ENCODE peak calls at places on chromosomes 5 and 9, in ten cellular contexts. N, I, V, S, C, M, L, O, U and A are unnamed samples.

GRCh38 chr5:60402161-60402785 is 297.7 kb downstream of the DEPDC1B start:
- DNase-seq in N (no peak), I (no peak), V (no peak), S (no peak), C (no peak), M (no peak), L (no peak), O (no peak), U (no peak), A (no peak)

GRCh38 chr5:138974227-138975063 is 99.3 kb upstream of the LRRTM2 start:
- DNase-seq in N (peak), I (no peak), V (peak), S (peak), C (peak), M (no peak), L (no peak), O (peak), U (peak), A (no peak)

GRCh38 chr9:75390951-75391350 is 302.6 kb downstream of the OSTF1 start:
- DNase-seq in N (no peak), I (no peak), V (no peak), S (no peak), C (no peak), M (no peak), L (no peak), O (no peak), U (no peak), A (no peak)

GRCh38 chr5:90909091-90909503 is 350.5 kb downstream of the ADGRV1 start:
- DNase-seq in N (no peak), I (no peak), V (no peak), S (no peak), C (no peak), M (no peak), L (no peak), O (peak), U (peak), A (no peak)

GRCh38 chr5:141713616-141714309 is 31.7 kb upstream of the ARAP3 start:
- DNase-seq in N (no peak), I (no peak), V (no peak), S (no peak), C (peak), M (no peak), L (peak), O (no peak), U (no peak), A (no peak)

GRCh38 chr9:115548826-115549225 is 430.9 kb upstream of the TNC start:
- DNase-seq in N (no peak), I (no peak), V (no peak), S (no peak), C (no peak), M (no peak), L (no peak), O (peak), U (no peak), A (no peak)

GRCh38 chr9:106783121-106783520 is 79.8 kb upstream of the ZNF462 start:
- DNase-seq in N (no peak), I (no peak), V (no peak), S (no peak), C (no peak), M (no peak), L (no peak), O (no peak), U (no peak), A (no peak)

GRCh38 chr9:74742792-74743389 is 144.8 kb downstream of the TRPM6 start:
- DNase-seq in N (no peak), I (no peak), V (peak), S (no peak), C (no peak), M (peak), L (peak), O (peak), U (peak), A (peak)

GRCh38 chr5:61450880-61451279 is 118.8 kb downstream of the ZSWIM6 start:
- DNase-seq in N (no peak), I (no peak), V (no peak), S (no peak), C (peak), M (no peak), L (peak), O (peak), U (peak), A (no peak)

GRCh38 chr9:116115731-116116353 is 37.7 kb upstream of the PAPPA start:
- DNase-seq in N (no peak), I (no peak), V (no peak), S (no peak), C (no peak), M (no peak), L (no peak), O (peak), U (peak), A (no peak)

GRCh38 chr5:146962801-146963355 is 84.3 kb upstream of the PPP2R2B start:
- DNase-seq in N (no peak), I (no peak), V (no peak), S (no peak), C (peak), M (no peak), L (peak), O (peak), U (no peak), A (no peak)

GRCh38 chr9:130860458-130861316 is 25.6 kb downstream of the ABL1 start:
- DNase-seq in N (peak), I (peak), V (peak), S (peak), C (peak), M (no peak), L (peak), O (peak), U (peak), A (no peak)

GRCh38 chr9:128912270-128912853 is 8.4 kb upstream of the PHYHD1 start:
- DNase-seq in N (no peak), I (peak), V (no peak), S (no peak), C (peak), M (peak), L (peak), O (peak), U (peak), A (no peak)

GRCh38 chr5:132777209-132778069 is at the start of gene SEPTIN8:
- DNase-seq in N (peak), I (peak), V (peak), S (peak), C (no peak), M (peak), L (peak), O (peak), U (no peak), A (peak)

GRCh38 chr5:108361771-108362170 is 20.1 kb downstream of the FBXL17 start:
- DNase-seq in N (no peak), I (no peak), V (no peak), S (no peak), C (no peak), M (no peak), L (no peak), O (no peak), U (no peak), A (no peak)

GRCh38 chr5:108634251-108634950 is 113.3 kb upstream of the FER start:
- DNase-seq in N (no peak), I (no peak), V (no peak), S (no peak), C (no peak), M (no peak), L (no peak), O (peak), U (no peak), A (no peak)

GRCh38 chr5:126656397-126657007 is 55.8 kb downstream of the PHAX start:
- DNase-seq in N (no peak), I (no peak), V (no peak), S (no peak), C (no peak), M (no peak), L (peak), O (peak), U (no peak), A (peak)

GRCh38 chr5:143073761-143074160 is 303.6 kb downstream of the ARHGAP26 start:
- DNase-seq in N (no peak), I (no peak), V (no peak), S (no peak), C (no peak), M (no peak), L (no peak), O (no peak), U (no peak), A (no peak)

GRCh38 chr5:51960617-51961115 is 577.4 kb downstream of the ISL1 start:
- DNase-seq in N (no peak), I (no peak), V (no peak), S (no peak), C (no peak), M (no peak), L (peak), O (peak), U (no peak), A (no peak)

GRCh38 chr5:51958473-51958872 is 575.2 kb downstream of the ISL1 start:
- DNase-seq in N (no peak), I (no peak), V (no peak), S (no peak), C (no peak), M (no peak), L (no peak), O (no peak), U (no peak), A (no peak)

GRCh38 chr5:51961154-51961562 is 577.9 kb downstream of the ISL1 start:
- DNase-seq in N (no peak), I (no peak), V (no peak), S (no peak), C (no peak), M (no peak), L (no peak), O (no peak), U (no peak), A (no peak)
- TF ChIP-seq CTCF in N (no peak), I (no peak), V (no peak), S (no peak), C (no peak), M (no peak), L (peak), O (no peak), U (no peak), A (no peak)

GRCh38 chr5:75040973-75041372 is 11.4 kb downstream of the GCNT4 start:
- DNase-seq in N (no peak), I (no peak), V (no peak), S (no peak), C (no peak), M (no peak), L (no peak), O (peak), U (peak), A (no peak)
- TF ChIP-seq CTCF in N (no peak), I (no peak), V (no peak), S (no peak), C (no peak), M (no peak), L (no peak), O (no peak), U (no peak), A (no peak)

GRCh38 chr9:581673-582497 is 259.6 kb upstream of the DMRT1 start:
- DNase-seq in N (no peak), I (no peak), V (no peak), S (no peak), C (no peak), M (peak), L (no peak), O (no peak), U (no peak), A (peak)
- TF ChIP-seq CTCF in N (no peak), I (no peak), V (no peak), S (no peak), C (no peak), M (peak), L (no peak), O (peak), U (peak), A (peak)

GRCh38 chr9:136140046-136140445 is 21.4 kb upstream of the TMEM250 start:
- DNase-seq in N (no peak), I (no peak), V (no peak), S (no peak), C (no peak), M (no peak), L (no peak), O (no peak), U (no peak), A (no peak)

GRCh38 chr9:136140966-136141365 is 22.3 kb upstream of the TMEM250 start:
- DNase-seq in N (no peak), I (no peak), V (no peak), S (no peak), C (no peak), M (no peak), L (no peak), O (peak), U (no peak), A (no peak)

GRCh38 chr9:136137321-136138054 is 18.8 kb upstream of the TMEM250 start:
- DNase-seq in N (no peak), I (no peak), V (no peak), S (no peak), C (no peak), M (no peak), L (no peak), O (no peak), U (no peak), A (no peak)

GRCh38 chr9:136136526-136136925 is 17.9 kb upstream of the TMEM250 start:
- DNase-seq in N (no peak), I (no peak), V (no peak), S (no peak), C (no peak), M (no peak), L (no peak), O (no peak), U (no peak), A (no peak)

DNA sequence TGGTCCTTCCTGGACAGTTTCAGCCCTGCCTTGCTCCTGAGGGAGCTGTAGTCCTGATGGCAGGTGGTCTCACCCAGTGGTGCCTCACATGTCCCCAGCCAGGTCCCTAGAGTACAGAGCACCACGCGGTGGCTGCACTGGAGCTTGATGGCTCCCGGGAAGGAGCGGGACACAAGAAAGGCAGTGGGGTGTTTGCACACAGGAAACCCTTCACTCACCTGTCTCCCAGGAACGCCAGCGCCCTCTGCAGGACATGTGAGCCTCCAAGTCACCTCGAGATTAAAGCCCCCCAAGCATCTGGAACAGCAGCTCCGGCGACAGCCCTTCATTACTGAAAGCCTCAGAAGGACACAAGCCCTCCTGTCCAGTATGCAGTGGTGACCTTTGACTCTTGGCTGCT is 19.9 kb upstream of the TMEM250 start:
- DNase-seq in N (no peak), I (no peak), V (no peak), S (no peak), C (no peak), M (peak), L (no peak), O (no peak), U (no peak), A (no peak)
- TF ChIP-seq CTCF in N (no peak), I (no peak), V (no peak), S (peak), C (peak), M (peak), L (peak), O (peak), U (peak), A (peak)

GRCh38 chr5:148585988-148586387 is 68.3 kb downstream of the HTR4 start:
- DNase-seq in N (no peak), I (no peak), V (no peak), S (no peak), C (no peak), M (no peak), L (no peak), O (no peak), U (no peak), A (no peak)
- TF ChIP-seq CTCF in N (no peak), I (no peak), V (no peak), S (no peak), C (peak), M (peak), L (no peak), O (no peak), U (peak), A (no peak)